ENCODE peak calls at places on chromosomes 3 and 15, in nine cellular contexts. One of them, this sample, is unnamed. For H3K27me3 and H3K4me1, the result is how much of the 10 kb centered on the place peaks cover.

GRCh38 chr15:25784876-25785642 is 78.1 kb downstream of the ATP10A start:
- DNase-seq in H9: no peak
- DNase-seq in heart right ventricle: no peak
- DNase-seq in fibroblast of lung: peak
- DNase-seq in thyroid gland: no peak
- DNase-seq in right cardiac atrium: no peak
- DNase-seq in left lung: no peak
- DNase-seq in hepatocyte: no peak
- DNase-seq in upper lobe of right lung: no peak
- DNase-seq in this sample: no peak

GRCh38 chr3:127768346-127769008 is 53.8 kb downstream of the MGLL start:
- DNase-seq in hepatocyte: no peak
- DNase-seq in upper lobe of right lung: peak
- DNase-seq in right cardiac atrium: peak
- DNase-seq in left lung: no peak
- DNase-seq in fibroblast of lung: peak
- DNase-seq in thyroid gland: no peak
- DNase-seq in H9: no peak
- DNase-seq in heart right ventricle: no peak
- DNase-seq in this sample: peak

GRCh38 chr15:66483131-66483566 is 14.4 kb downstream of the SNAPC5 start:
- DNase-seq in thyroid gland: peak
- DNase-seq in right cardiac atrium: no peak
- DNase-seq in H9: no peak
- DNase-seq in heart right ventricle: no peak
- DNase-seq in hepatocyte: no peak
- DNase-seq in left lung: peak
- DNase-seq in upper lobe of right lung: peak
- DNase-seq in fibroblast of lung: peak
- DNase-seq in this sample: no peak

GRCh38 chr3:30747771-30748281 is 141.4 kb downstream of the TGFBR2 start:
- DNase-seq in upper lobe of right lung: no peak
- DNase-seq in fibroblast of lung: peak
- DNase-seq in H9: no peak
- DNase-seq in right cardiac atrium: no peak
- DNase-seq in thyroid gland: no peak
- DNase-seq in hepatocyte: peak
- DNase-seq in left lung: no peak
- DNase-seq in heart right ventricle: no peak
- DNase-seq in this sample: peak

GRCh38 chr3:101635954-101636798 is 40.8 kb downstream of the ZBTB11 start:
- DNase-seq in fibroblast of lung: peak
- DNase-seq in hepatocyte: peak
- DNase-seq in upper lobe of right lung: peak
- DNase-seq in right cardiac atrium: peak
- DNase-seq in H9: peak
- DNase-seq in heart right ventricle: peak
- DNase-seq in left lung: peak
- DNase-seq in thyroid gland: peak
- DNase-seq in this sample: peak

GRCh38 chr15:90013503-90013937 is 12.4 kb downstream of the ZNF710 start:
- DNase-seq in upper lobe of right lung: no peak
- DNase-seq in H9: no peak
- DNase-seq in hepatocyte: no peak
- DNase-seq in thyroid gland: no peak
- DNase-seq in fibroblast of lung: no peak
- DNase-seq in left lung: no peak
- DNase-seq in heart right ventricle: no peak
- DNase-seq in right cardiac atrium: no peak
- DNase-seq in this sample: peak

GRCh38 chr3:32120480-32120879 is 14.1 kb downstream of the GPD1L start:
- DNase-seq in right cardiac atrium: no peak
- DNase-seq in fibroblast of lung: no peak
- DNase-seq in heart right ventricle: no peak
- DNase-seq in H9: no peak
- DNase-seq in upper lobe of right lung: no peak
- DNase-seq in left lung: no peak
- DNase-seq in hepatocyte: no peak
- DNase-seq in thyroid gland: no peak
- DNase-seq in this sample: no peak

GRCh38 chr3:108897883-108898282 is 55.8 kb downstream of the GUCA1C start:
- DNase-seq in left lung: no peak
- DNase-seq in thyroid gland: no peak
- DNase-seq in heart right ventricle: no peak
- DNase-seq in H9: no peak
- DNase-seq in fibroblast of lung: no peak
- DNase-seq in right cardiac atrium: no peak
- DNase-seq in upper lobe of right lung: no peak
- DNase-seq in hepatocyte: no peak
- DNase-seq in this sample: no peak

GRCh38 chr15:68047826-68048225 is 6.3 kb upstream of the PIAS1 start:
- DNase-seq in hepatocyte: no peak
- DNase-seq in H9: no peak
- DNase-seq in left lung: no peak
- DNase-seq in heart right ventricle: no peak
- DNase-seq in upper lobe of right lung: no peak
- DNase-seq in fibroblast of lung: no peak
- DNase-seq in right cardiac atrium: no peak
- DNase-seq in thyroid gland: no peak
- DNase-seq in this sample: no peak

GRCh38 chr3:112649478-112649735 is 8.5 kb upstream of the CCDC80 start:
- DNase-seq in upper lobe of right lung: no peak
- DNase-seq in left lung: no peak
- DNase-seq in H9: no peak
- DNase-seq in heart right ventricle: no peak
- DNase-seq in right cardiac atrium: no peak
- DNase-seq in fibroblast of lung: peak
- DNase-seq in hepatocyte: no peak
- DNase-seq in thyroid gland: no peak
- DNase-seq in this sample: no peak

GRCh38 chr3:10357592-10358308 is 36.8 kb upstream of the SEC13 start:
- DNase-seq in upper lobe of right lung: no peak
- DNase-seq in thyroid gland: no peak
- DNase-seq in H9: no peak
- DNase-seq in fibroblast of lung: peak
- DNase-seq in hepatocyte: peak
- DNase-seq in heart right ventricle: peak
- DNase-seq in left lung: no peak
- DNase-seq in right cardiac atrium: no peak
- DNase-seq in this sample: peak

GRCh38 chr3:177713921-177714900 is 516.9 kb upstream of the TBL1XR1 start:
- DNase-seq in heart right ventricle: no peak
- DNase-seq in fibroblast of lung: no peak
- DNase-seq in left lung: no peak
- DNase-seq in H9: no peak
- DNase-seq in hepatocyte: no peak
- DNase-seq in right cardiac atrium: no peak
- DNase-seq in upper lobe of right lung: no peak
- DNase-seq in thyroid gland: no peak
- DNase-seq in this sample: no peak

GRCh38 chr15:92393994-92394326 is 279 bp downstream of the ST8SIA2 start:
- DNase-seq in H9: no peak
- DNase-seq in fibroblast of lung: no peak
- DNase-seq in heart right ventricle: no peak
- DNase-seq in right cardiac atrium: no peak
- DNase-seq in hepatocyte: peak
- DNase-seq in thyroid gland: no peak
- DNase-seq in left lung: no peak
- DNase-seq in upper lobe of right lung: no peak
- DNase-seq in this sample: no peak
- H3K27me3 ChIP-seq in H9: under half
- H3K27me3 ChIP-seq in fibroblast of lung: under half
- H3K27me3 ChIP-seq in heart right ventricle: half or more
- H3K27me3 ChIP-seq in right cardiac atrium: under half
- H3K27me3 ChIP-seq in hepatocyte: half or more
- H3K27me3 ChIP-seq in thyroid gland: under half
- H3K27me3 ChIP-seq in left lung: under half
- H3K27me3 ChIP-seq in upper lobe of right lung: half or more
- H3K27me3 ChIP-seq in this sample: half or more

DNA sequence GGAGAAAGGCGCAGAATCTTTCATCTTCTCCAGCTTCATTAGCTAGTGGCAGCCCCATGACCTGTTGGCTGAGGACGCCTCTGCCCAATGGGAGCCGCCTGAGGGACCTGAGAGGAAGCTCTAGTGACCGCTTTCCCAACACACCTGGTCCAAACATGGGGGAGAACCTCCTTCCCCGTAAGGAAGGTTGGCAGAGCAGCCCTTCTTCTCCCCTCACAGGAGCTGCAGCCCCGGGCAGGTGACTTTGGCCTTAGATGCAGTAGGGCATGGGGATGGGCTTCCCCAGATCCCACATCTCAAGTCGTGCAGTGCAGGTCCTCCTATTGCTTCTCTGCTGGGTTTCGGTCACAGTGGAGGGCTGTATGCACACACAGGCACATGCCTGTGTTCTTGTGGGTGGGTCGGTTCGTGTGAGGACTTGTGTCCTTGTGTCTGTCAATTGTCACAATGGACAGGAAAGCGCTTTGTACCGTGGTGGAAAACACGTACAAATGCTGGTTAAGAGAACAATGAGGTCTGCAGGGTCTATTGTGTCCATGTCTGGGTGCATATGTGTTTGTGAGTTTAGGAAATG is 1.3 kb downstream of the ISLR2 start:
- DNase-seq in fibroblast of lung: no peak
- DNase-seq in thyroid gland: no peak
- DNase-seq in upper lobe of right lung: no peak
- DNase-seq in left lung: no peak
- DNase-seq in hepatocyte: no peak
- DNase-seq in H9: no peak
- DNase-seq in right cardiac atrium: no peak
- DNase-seq in heart right ventricle: no peak
- DNase-seq in this sample: no peak
- H3K4me1 ChIP-seq in fibroblast of lung: under half
- H3K4me1 ChIP-seq in thyroid gland: under half
- H3K4me1 ChIP-seq in upper lobe of right lung: under half
- H3K4me1 ChIP-seq in left lung: half or more
- H3K4me1 ChIP-seq in hepatocyte: under half
- H3K4me1 ChIP-seq in H9: under half
- H3K4me1 ChIP-seq in right cardiac atrium: under half
- H3K4me1 ChIP-seq in heart right ventricle: half or more
- H3K4me1 ChIP-seq in this sample: under half

GRCh38 chr3:123310186-123310585 is 108.4 kb downstream of the SEC22A start:
- DNase-seq in heart right ventricle: no peak
- DNase-seq in thyroid gland: no peak
- DNase-seq in fibroblast of lung: no peak
- DNase-seq in H9: no peak
- DNase-seq in upper lobe of right lung: no peak
- DNase-seq in right cardiac atrium: no peak
- DNase-seq in hepatocyte: no peak
- DNase-seq in left lung: no peak
- DNase-seq in this sample: no peak
- H3K27me3 ChIP-seq in heart right ventricle: under half
- H3K27me3 ChIP-seq in thyroid gland: under half
- H3K27me3 ChIP-seq in fibroblast of lung: under half
- H3K27me3 ChIP-seq in H9: under half
- H3K27me3 ChIP-seq in upper lobe of right lung: under half
- H3K27me3 ChIP-seq in right cardiac atrium: under half
- H3K27me3 ChIP-seq in hepatocyte: under half
- H3K27me3 ChIP-seq in left lung: under half
- H3K27me3 ChIP-seq in this sample: under half

GRCh38 chr3:52896613-52897012 is 735 bp downstream of the STIMATE start:
- DNase-seq in right cardiac atrium: no peak
- DNase-seq in thyroid gland: peak
- DNase-seq in H9: peak
- DNase-seq in heart right ventricle: no peak
- DNase-seq in left lung: no peak
- DNase-seq in fibroblast of lung: no peak
- DNase-seq in upper lobe of right lung: no peak
- DNase-seq in hepatocyte: peak
- DNase-seq in this sample: no peak
- H3K4me1 ChIP-seq in right cardiac atrium: under half
- H3K4me1 ChIP-seq in thyroid gland: under half
- H3K4me1 ChIP-seq in H9: under half
- H3K4me1 ChIP-seq in heart right ventricle: half or more
- H3K4me1 ChIP-seq in left lung: half or more
- H3K4me1 ChIP-seq in fibroblast of lung: under half
- H3K4me1 ChIP-seq in upper lobe of right lung: half or more
- H3K4me1 ChIP-seq in hepatocyte: under half
- H3K4me1 ChIP-seq in this sample: under half

DNA sequence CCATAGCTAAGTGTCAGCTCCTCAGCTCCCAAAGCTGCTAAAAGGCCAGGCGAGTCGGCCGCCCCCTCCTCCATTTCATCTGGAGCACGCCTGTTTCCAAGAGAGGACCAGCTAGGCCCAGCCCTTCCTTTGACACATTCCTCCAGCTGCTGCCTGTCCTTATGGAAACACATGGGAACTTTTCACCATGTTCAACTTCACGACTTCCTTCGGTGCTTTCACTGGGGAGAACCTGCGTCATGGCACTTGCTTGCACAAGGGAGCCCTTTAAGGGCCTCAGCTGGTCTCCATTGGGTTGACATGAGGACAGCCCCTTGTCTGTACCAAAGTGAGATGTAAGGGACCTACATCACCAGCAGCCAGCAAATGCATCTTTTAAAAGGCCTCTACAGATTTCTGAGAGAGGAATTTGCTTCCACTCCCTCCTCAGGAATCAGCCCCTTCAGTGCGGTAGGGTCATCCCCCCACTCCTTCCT is 2.1 kb downstream of the MAGI1 start:
- DNase-seq in H9: peak
- DNase-seq in right cardiac atrium: no peak
- DNase-seq in heart right ventricle: peak
- DNase-seq in fibroblast of lung: peak
- DNase-seq in hepatocyte: peak
- DNase-seq in left lung: no peak
- DNase-seq in upper lobe of right lung: no peak
- DNase-seq in thyroid gland: peak
- DNase-seq in this sample: peak
- H3K27me3 ChIP-seq in H9: under half
- H3K27me3 ChIP-seq in right cardiac atrium: under half
- H3K27me3 ChIP-seq in heart right ventricle: half or more
- H3K27me3 ChIP-seq in fibroblast of lung: under half
- H3K27me3 ChIP-seq in hepatocyte: under half
- H3K27me3 ChIP-seq in left lung: under half
- H3K27me3 ChIP-seq in upper lobe of right lung: under half
- H3K27me3 ChIP-seq in thyroid gland: under half
- H3K27me3 ChIP-seq in this sample: under half